ENCODE peak calls at places on chromosomes 7 and 10, in six cellular contexts. C, D, V, B, Y and X are unnamed samples.

GRCh38 chr10:60367014-60367413 is 22.7 kb downstream of the ANK3 start:
- DNase-seq in Y (no peak), D (no peak), V (no peak), C (no peak), B (no peak), X (no peak)

GRCh38 chr7:111083423-111083822 is 7.5 kb upstream of the LRRN3 start:
- DNase-seq in B (peak; percentile 67), C (peak; percentile 64), D (no peak), Y (no peak), V (no peak), X (no peak)

GRCh38 chr10:47311900-47312662 is 10.2 kb upstream of the GDF2 start:
- DNase-seq in C (peak; percentile 29), Y (peak; percentile 90), D (peak; percentile 79), V (peak; percentile 58), B (peak; percentile 85), X (peak; percentile 85)

GRCh38 chr10:11488126-11488525 is 123.3 kb downstream of the USP6NL start:
- DNase-seq in B (no peak), D (no peak), C (no peak), Y (no peak), V (no peak), X (no peak)

GRCh38 chr7:142612264-142612881 is 136.9 kb upstream of the PRSS1 start:
- DNase-seq in D (no peak), Y (no peak), B (no peak), V (no peak), C (no peak), X (no peak)

GRCh38 chr7:51430480-51431086 is 114.0 kb upstream of the COBL start:
- DNase-seq in V (no peak), B (peak; percentile 57), D (peak; percentile 40), Y (no peak), C (peak; percentile 1), X (no peak)

GRCh38 chr10:102435529-102436233 is 3.3 kb upstream of the CUEDC2 start:
- DNase-seq in Y (no peak), D (no peak), V (no peak), B (peak; percentile 67), C (no peak), X (peak; percentile 43)

GRCh38 chr10:43820663-43821062 is 172.0 kb upstream of the ZNF32 start:
- DNase-seq in V (no peak), D (no peak), B (no peak), C (no peak), Y (no peak), X (no peak)

GRCh38 chr10:12806228-12807095 is 195.1 kb downstream of the CCDC3 start:
- DNase-seq in Y (no peak), C (no peak), V (no peak), B (no peak), D (no peak), X (no peak)

GRCh38 chr10:22365644-22366565 is 20.6 kb downstream of the SPAG6 start:
- DNase-seq in D (no peak), V (no peak), C (no peak), Y (no peak), B (no peak), X (no peak)

GRCh38 chr10:21807162-21807561 is 196.4 kb downstream of the DNAJC1 start:
- DNase-seq in C (no peak), V (no peak), B (no peak), Y (no peak), D (no peak), X (no peak)

GRCh38 chr10:119403927-119404326 is 138.6 kb downstream of the RGS10 start:
- DNase-seq in D (no peak), V (no peak), C (no peak), Y (no peak), B (no peak), X (no peak)

GRCh38 chr7:128071376-128071775 is 40.1 kb upstream of the LRRC4 start:
- DNase-seq in V (no peak), D (no peak), Y (no peak), C (no peak), B (no peak), X (no peak)

GRCh38 chr10:82211331-82211730 is 336.3 kb downstream of the NRG3 start:
- DNase-seq in D (peak; percentile 5), C (no peak), V (no peak), Y (no peak), B (no peak), X (no peak)

GRCh38 chr7:130865408-130866236 is 131.6 kb upstream of the KLF14 start:
- DNase-seq in D (no peak), Y (no peak), C (no peak), B (no peak), V (no peak), X (no peak)
- TF ChIP-seq CTCF in D (no peak), Y (no peak), C (no peak), B (no peak), V (no peak), X (no peak)

GRCh38 chr10:130046591-130046990 is 64.0 kb downstream of the C10orf143 start:
- DNase-seq in Y (no peak), V (no peak), D (no peak), B (no peak), C (no peak), X (peak; percentile 21)

GRCh38 chr10:130044067-130045061 is 66.3 kb downstream of the C10orf143 start:
- DNase-seq in C (no peak), Y (no peak), V (no peak), D (no peak), B (no peak), X (no peak)

GRCh38 chr10:130043491-130043890 is 67.1 kb downstream of the C10orf143 start:
- DNase-seq in D (no peak), C (no peak), Y (no peak), B (no peak), V (no peak), X (no peak)

GRCh38 chr10:130045801-130046321 is 64.8 kb downstream of the C10orf143 start:
- DNase-seq in D (no peak), V (no peak), Y (no peak), B (no peak), C (no peak), X (peak; percentile 36)

DNA sequence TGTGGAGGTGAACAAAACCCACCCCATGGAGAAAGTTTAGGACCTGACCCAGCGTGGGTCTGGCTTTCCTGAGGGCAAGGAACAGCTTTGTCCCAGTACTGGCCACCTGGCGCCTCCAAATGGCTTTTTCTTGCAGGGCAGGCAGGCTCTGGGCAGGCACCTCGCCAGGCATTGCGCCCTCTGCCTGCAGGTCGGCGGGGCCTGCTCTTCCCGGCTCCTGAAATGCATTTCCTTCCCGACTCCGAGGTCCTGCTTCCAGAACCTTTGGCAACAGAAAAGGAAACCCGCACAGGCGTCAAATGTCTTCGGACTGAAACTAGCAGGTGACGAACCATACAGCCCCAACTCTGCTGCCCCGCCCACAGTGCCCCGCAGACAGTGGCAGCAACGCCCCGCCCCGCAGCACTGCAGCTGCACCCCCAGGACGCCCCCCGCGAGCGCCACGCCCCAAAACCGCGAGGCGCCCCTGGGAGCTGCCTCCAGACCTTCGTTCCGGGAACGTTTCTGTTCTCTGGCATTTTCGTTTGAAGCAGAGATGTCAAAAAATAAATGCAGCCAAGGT is 65.5 kb downstream of the C10orf143 start:
- DNase-seq in C (no peak), D (no peak), B (no peak), Y (no peak), V (no peak), X (peak; percentile 33)
- TF ChIP-seq CTCF in C (peak; percentile 59), D (peak; percentile 35), B (no peak), Y (peak; percentile 36), V (no peak), X (no peak)

DNA sequence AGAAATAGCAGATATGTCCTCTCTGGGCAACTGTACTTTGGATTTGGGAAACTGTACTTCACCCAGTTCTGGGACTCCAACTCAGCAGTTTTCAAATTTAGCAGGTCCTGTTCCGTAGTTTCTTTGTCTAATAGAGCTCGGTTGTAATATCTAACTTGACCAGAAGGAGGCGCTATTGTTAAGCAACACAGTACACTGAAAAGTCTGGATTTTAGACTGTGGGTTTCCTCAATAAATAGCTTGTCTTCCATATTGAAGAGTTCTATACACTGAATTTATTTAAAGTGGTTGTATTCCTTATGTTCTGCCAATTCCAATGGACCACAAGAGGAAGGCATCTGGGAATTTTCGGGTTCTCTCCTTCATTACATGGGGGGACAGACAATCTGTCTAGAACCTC is 39.8 kb downstream of the ELFN1 start:
- DNase-seq in C (no peak), D (no peak), B (no peak), Y (no peak), V (no peak), X (no peak)
- TF ChIP-seq CTCF in C (peak; percentile 29), D (peak; percentile 32), B (no peak), Y (peak; percentile 22), V (no peak), X (peak; percentile 87)

GRCh38 chr7:129948877-129949291 is 3.9 kb downstream of the UBE2H start:
- DNase-seq in Y (peak; percentile 91), C (no peak), D (peak; percentile 91), V (peak; percentile 62), B (peak; percentile 80), X (peak; percentile 76)
- TF ChIP-seq CTCF in Y (no peak), C (no peak), D (no peak), V (no peak), B (no peak), X (no peak)

DNA sequence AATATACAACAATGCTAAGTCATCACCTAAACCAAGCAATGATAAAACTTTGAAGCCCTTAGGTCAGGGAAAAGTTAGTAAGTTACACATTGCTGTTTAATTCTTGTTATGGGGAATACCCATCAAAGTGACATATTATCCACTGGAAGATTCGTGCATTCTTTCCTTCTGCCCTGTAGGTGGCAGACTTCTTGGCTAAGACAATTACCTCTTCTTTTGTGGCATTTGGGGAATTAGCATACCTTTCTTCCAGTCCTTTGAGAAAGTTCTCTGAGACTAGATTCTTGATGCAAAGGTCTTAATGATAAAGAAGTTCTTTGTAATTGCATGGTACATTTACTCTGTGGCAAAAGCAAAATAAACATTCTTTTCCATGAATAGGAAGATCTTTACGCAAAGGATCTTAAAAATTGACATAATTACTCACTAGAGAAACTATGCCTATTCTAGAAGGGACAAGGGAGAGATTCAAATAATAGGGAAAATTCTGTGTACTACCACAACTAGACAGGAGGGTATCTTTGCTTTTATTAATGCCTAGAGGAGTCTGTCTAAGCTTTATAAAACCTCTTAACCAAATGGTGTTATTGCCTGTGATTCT is 395.9 kb downstream of the GRM8 start:
- DNase-seq in Y (no peak), V (no peak), C (no peak), B (peak; percentile 32), D (no peak), X (no peak)
- TF ChIP-seq CTCF in Y (peak; percentile 15), V (no peak), C (no peak), B (peak; percentile 48), D (peak; percentile 42), X (peak; percentile 36)

GRCh38 chr10:133608855-133609254 is 17.7 kb downstream of the FRG2B start:
- DNase-seq in V (no peak), Y (no peak), D (no peak), C (peak; percentile 5), B (no peak), X (no peak)
- TF ChIP-seq CTCF in V (no peak), Y (peak; percentile 37), D (peak; percentile 48), C (peak; percentile 49), B (peak; percentile 44), X (no peak)

GRCh38 chr10:24703700-24704099 is 20.0 kb downstream of the ARHGAP21 start:
- DNase-seq in D (no peak), V (no peak), Y (no peak), B (no peak), C (peak; percentile 77), X (no peak)

GRCh38 chr10:24707445-24707844 is 16.2 kb downstream of the ARHGAP21 start:
- DNase-seq in B (peak; percentile 23), Y (no peak), V (no peak), C (no peak), D (no peak), X (no peak)

GRCh38 chr10:24711465-24711864 is 12.2 kb downstream of the ARHGAP21 start:
- DNase-seq in B (no peak), Y (no peak), D (no peak), C (no peak), V (no peak), X (no peak)

GRCh38 chr10:24706479-24707118 is 17.1 kb downstream of the ARHGAP21 start:
- DNase-seq in C (peak; percentile 83), B (no peak), Y (no peak), D (peak; percentile 22), V (no peak), X (no peak)

GRCh38 chr10:24708081-24708480 is 15.6 kb downstream of the ARHGAP21 start:
- DNase-seq in D (no peak), V (no peak), B (no peak), C (no peak), Y (no peak), X (no peak)
- TF ChIP-seq CTCF in D (no peak), V (no peak), B (no peak), C (no peak), Y (no peak), X (no peak)